ENCODE peak calls at places on chromosome 3, in eight cellular contexts. F is AML-193; R is tibial nerve; A is central memory CD8-positive, alpha-beta T cell; G is T-helper 1 cell; J is cerebellar cortex; D is GOT3; V is dorsolateral prefrontal cortex. E is an unnamed sample.

GRCh38 chr3:197407053-197407452 is 108.6 kb upstream of the DLG1 start:
- DNase-seq in F (no peak), R (no peak), A (no peak), G (no peak), J (no peak), D (no peak), V (no peak), E (no peak)

GRCh38 chr3:17115186-17115585 is 230.4 kb downstream of the PLCL2 start:
- DNase-seq in F (no peak), R (no peak), A (no peak), G (no peak), J (no peak), D (no peak), V (no peak), E (no peak)

GRCh38 chr3:49568965-49569364 is 14.7 kb downstream of the BSN start:
- DNase-seq in F (no peak), R (no peak), A (no peak), G (no peak), J (no peak), D (no peak), V (no peak), E (no peak)

GRCh38 chr3:41198526-41198925 is 779 bp upstream of the CTNNB1 start:
- DNase-seq in F (no peak), R (peak), A (peak), G (no peak), J (peak), D (no peak), V (peak), E (no peak)

GRCh38 chr3:189446959-189447560 is 184.1 kb upstream of the TP63 start:
- DNase-seq in F (no peak), R (no peak), A (no peak), G (no peak), J (no peak), D (no peak), V (no peak), E (no peak)

GRCh38 chr3:186260726-186261125 is 101.3 kb downstream of the DGKG start:
- DNase-seq in F (no peak), R (no peak), A (no peak), G (no peak), J (no peak), D (no peak), V (no peak), E (no peak)

GRCh38 chr3:48194446-48195071 is 6.3 kb upstream of the CDC25A start:
- DNase-seq in F (peak), R (peak), A (no peak), G (no peak), J (peak), D (no peak), V (peak), E (no peak)

GRCh38 chr3:64463981-64464380 is 223.8 kb downstream of the ADAMTS9 start:
- DNase-seq in F (no peak), R (no peak), A (no peak), G (no peak), J (no peak), D (no peak), V (no peak), E (no peak)

GRCh38 chr3:149577801-149578200 is 80.0 kb downstream of the WWTR1 start:
- DNase-seq in F (no peak), R (no peak), A (no peak), G (no peak), J (no peak), D (no peak), V (no peak), E (no peak)